ENCODE peak calls at places on chromosomes 12 and 14, in five cellular contexts. One of them, this sample, is unnamed.

GRCh38 chr12:57219205-57219992 is 2.8 kb downstream of the NXPH4 start:
- DNase-seq in fibroblast of the aortic adventitia: no peak
- DNase-seq in left ventricle myocardium inferior: no peak
- DNase-seq in AG20443: no peak
- DNase-seq in non-pigmented ciliary epithelial cell: no peak
- DNase-seq in this sample: no peak

GRCh38 chr12:99249543-99249942 is 398.0 kb upstream of the GARIN6 start:
- DNase-seq in fibroblast of the aortic adventitia: no peak
- DNase-seq in left ventricle myocardium inferior: no peak
- DNase-seq in AG20443: no peak
- DNase-seq in non-pigmented ciliary epithelial cell: no peak
- DNase-seq in this sample: no peak

GRCh38 chr12:74889563-74890236 is 319.9 kb downstream of the KCNC2 start:
- DNase-seq in fibroblast of the aortic adventitia: peak; percentile 56
- DNase-seq in left ventricle myocardium inferior: no peak
- DNase-seq in AG20443: no peak
- DNase-seq in non-pigmented ciliary epithelial cell: peak; percentile 24
- DNase-seq in this sample: peak; percentile 65

GRCh38 chr12:30753233-30753632 is 1.5 kb downstream of the CAPRIN2 start:
- DNase-seq in fibroblast of the aortic adventitia: peak; percentile 52
- DNase-seq in left ventricle myocardium inferior: no peak
- DNase-seq in AG20443: peak; percentile 19
- DNase-seq in non-pigmented ciliary epithelial cell: no peak
- DNase-seq in this sample: peak; percentile 42

GRCh38 chr12:104578453-104578852 is 121.7 kb downstream of the CHST11 start:
- DNase-seq in fibroblast of the aortic adventitia: peak; percentile 49
- DNase-seq in left ventricle myocardium inferior: no peak
- DNase-seq in AG20443: peak; percentile 82
- DNase-seq in non-pigmented ciliary epithelial cell: peak; percentile 84
- DNase-seq in this sample: peak; percentile 64

GRCh38 chr14:73719791-73720190 is 5.6 kb upstream of the PNMA1 start:
- DNase-seq in fibroblast of the aortic adventitia: no peak
- DNase-seq in left ventricle myocardium inferior: no peak
- DNase-seq in AG20443: no peak
- DNase-seq in non-pigmented ciliary epithelial cell: no peak
- DNase-seq in this sample: no peak

GRCh38 chr12:2003676-2004112 is 563 bp downstream of the DCP1B start:
- DNase-seq in fibroblast of the aortic adventitia: peak; percentile 48
- DNase-seq in left ventricle myocardium inferior: no peak
- DNase-seq in AG20443: peak; percentile 19
- DNase-seq in non-pigmented ciliary epithelial cell: peak; percentile 2
- DNase-seq in this sample: no peak

GRCh38 chr14:102415671-102416070 is 52.9 kb downstream of the TECPR2 start:
- DNase-seq in fibroblast of the aortic adventitia: no peak
- DNase-seq in left ventricle myocardium inferior: no peak
- DNase-seq in AG20443: no peak
- DNase-seq in non-pigmented ciliary epithelial cell: no peak
- DNase-seq in this sample: no peak

GRCh38 chr12:120536064-120536791 is 2.1 kb downstream of the RNF10 start:
- DNase-seq in fibroblast of the aortic adventitia: no peak
- DNase-seq in left ventricle myocardium inferior: no peak
- DNase-seq in AG20443: no peak
- DNase-seq in non-pigmented ciliary epithelial cell: no peak
- DNase-seq in this sample: no peak

GRCh38 chr14:74658535-74659130 is 46.6 kb upstream of the LTBP2 start:
- DNase-seq in fibroblast of the aortic adventitia: peak; percentile 59
- DNase-seq in left ventricle myocardium inferior: no peak
- DNase-seq in AG20443: peak; percentile 36
- DNase-seq in non-pigmented ciliary epithelial cell: no peak
- DNase-seq in this sample: peak; percentile 53

GRCh38 chr14:62694075-62694474 is 351.2 kb downstream of the KCNH5 start:
- DNase-seq in fibroblast of the aortic adventitia: peak; percentile 83
- DNase-seq in left ventricle myocardium inferior: no peak
- DNase-seq in AG20443: no peak
- DNase-seq in non-pigmented ciliary epithelial cell: peak; percentile 95
- DNase-seq in this sample: peak; percentile 100

GRCh38 chr12:132380646-132381045 is 51.3 kb upstream of the GALNT9 start:
- DNase-seq in fibroblast of the aortic adventitia: no peak
- DNase-seq in left ventricle myocardium inferior: no peak
- DNase-seq in AG20443: no peak
- DNase-seq in non-pigmented ciliary epithelial cell: no peak
- DNase-seq in this sample: no peak

GRCh38 chr12:6110006-6110405 is 14.5 kb downstream of the VWF start:
- DNase-seq in fibroblast of the aortic adventitia: peak; percentile 51
- DNase-seq in left ventricle myocardium inferior: no peak
- DNase-seq in AG20443: no peak
- DNase-seq in non-pigmented ciliary epithelial cell: no peak
- DNase-seq in this sample: peak; percentile 89

GRCh38 chr12:108457006-108457733 is 57.9 kb upstream of the FICD start:
- DNase-seq in fibroblast of the aortic adventitia: peak; percentile 45
- DNase-seq in left ventricle myocardium inferior: no peak
- DNase-seq in AG20443: peak; percentile 77
- DNase-seq in non-pigmented ciliary epithelial cell: peak; percentile 24
- DNase-seq in this sample: peak; percentile 21

GRCh38 chr12:70639535-70639934 is 2.3 kb upstream of the PTPRB start:
- DNase-seq in fibroblast of the aortic adventitia: no peak
- DNase-seq in left ventricle myocardium inferior: no peak
- DNase-seq in AG20443: no peak
- DNase-seq in non-pigmented ciliary epithelial cell: no peak
- DNase-seq in this sample: no peak

This sample was measured in amniotic epithelial cell.